ENCODE peak calls at places on chromosomes 3 and 15, in eight cellular contexts. W, C, A, G, J, K, F and D are unnamed samples.

GRCh38 chr3:69005071-69005816 is 8.2 kb downstream of the EOGT start:
- DNase-seq in W (no peak), C (no peak), A (no peak), G (no peak), J (no peak), K (no peak), F (peak), D (no peak)

GRCh38 chr3:32376098-32376497 is 15.6 kb upstream of the CMTM7 start:
- DNase-seq in W (no peak), C (no peak), A (no peak), G (no peak), J (no peak), K (no peak), F (peak), D (no peak)

GRCh38 chr3:13335062-13335461 is 85.1 kb downstream of the NUP210 start:
- DNase-seq in W (no peak), C (no peak), A (no peak), G (no peak), J (no peak), K (no peak), F (no peak), D (no peak)

GRCh38 chr3:129378949-129379348 is 49.5 kb downstream of the EFCAB12 start:
- DNase-seq in W (no peak), C (no peak), A (no peak), G (no peak), J (no peak), K (no peak), F (no peak), D (no peak)

GRCh38 chr3:52234516-52235447 is 4.2 kb downstream of the TWF2 start:
- DNase-seq in W (no peak), C (no peak), A (no peak), G (no peak), J (no peak), K (no peak), F (no peak), D (no peak)

GRCh38 chr3:33768578-33768977 is 29.9 kb upstream of the PDCD6IP start:
- DNase-seq in W (no peak), C (no peak), A (no peak), G (no peak), J (no peak), K (no peak), F (no peak), D (no peak)

GRCh38 chr3:192296845-192297244 is 430.5 kb downstream of the FGF12 start:
- DNase-seq in W (no peak), C (no peak), A (no peak), G (no peak), J (no peak), K (no peak), F (no peak), D (no peak)

GRCh38 chr3:107660316-107660976 is 137.7 kb downstream of the BBX start:
- DNase-seq in W (peak), C (peak), A (no peak), G (no peak), J (no peak), K (no peak), F (peak), D (peak)

GRCh38 chr15:64897345-64897985 is 14.2 kb upstream of the ANKDD1A start:
- DNase-seq in W (peak), C (no peak), A (no peak), G (no peak), J (no peak), K (peak), F (peak), D (peak)

GRCh38 chr3:182794806-182795369 is 1.6 kb downstream of the ATP11B start:
- DNase-seq in W (no peak), C (no peak), A (no peak), G (no peak), J (no peak), K (no peak), F (peak), D (peak)